ENCODE peak calls at places on chromosomes 16 and 17, in four cellular contexts. One of them, this sample, is unnamed.

GRCh38 chr17:676060-676745 is 38.4 kb downstream of the VPS53 start:
- DNase-seq in M059J: no peak
- DNase-seq in activated T-cell treated with anti-CD3 and anti-CD28 coated beads, Interleukin-2, amount 50 U/mL, for 4 hours: no peak
- DNase-seq in NCI-H460: no peak
- DNase-seq in this sample: no peak

GRCh38 chr17:14143678-14144077 is 74.4 kb downstream of the COX10 start:
- DNase-seq in M059J: no peak
- DNase-seq in activated T-cell treated with anti-CD3 and anti-CD28 coated beads, Interleukin-2, amount 50 U/mL, for 4 hours: no peak
- DNase-seq in NCI-H460: no peak
- DNase-seq in this sample: no peak

GRCh38 chr17:40356906-40357861 is 7.4 kb downstream of the GJD3 start:
- DNase-seq in M059J: no peak
- DNase-seq in activated T-cell treated with anti-CD3 and anti-CD28 coated beads, Interleukin-2, amount 50 U/mL, for 4 hours: no peak
- DNase-seq in NCI-H460: no peak
- DNase-seq in this sample: no peak

GRCh38 chr17:17849147-17849820 is 12.5 kb upstream of the SREBF1 start:
- DNase-seq in M059J: peak; percentile 45
- DNase-seq in activated T-cell treated with anti-CD3 and anti-CD28 coated beads, Interleukin-2, amount 50 U/mL, for 4 hours: peak; percentile 80
- DNase-seq in NCI-H460: no peak
- DNase-seq in this sample: peak; percentile 62

GRCh38 chr17:10769840-10770239 is 34.1 kb downstream of the TMEM238L start:
- DNase-seq in M059J: no peak
- DNase-seq in activated T-cell treated with anti-CD3 and anti-CD28 coated beads, Interleukin-2, amount 50 U/mL, for 4 hours: no peak
- DNase-seq in NCI-H460: no peak
- DNase-seq in this sample: no peak

GRCh38 chr17:68805609-68806008 is 149.6 kb downstream of the ABCA8 start:
- DNase-seq in M059J: no peak
- DNase-seq in activated T-cell treated with anti-CD3 and anti-CD28 coated beads, Interleukin-2, amount 50 U/mL, for 4 hours: no peak
- DNase-seq in NCI-H460: no peak
- DNase-seq in this sample: no peak

GRCh38 chr16:91484-91883 is 13.5 kb downstream of the MPG start:
- DNase-seq in M059J: no peak
- DNase-seq in activated T-cell treated with anti-CD3 and anti-CD28 coated beads, Interleukin-2, amount 50 U/mL, for 4 hours: no peak
- DNase-seq in NCI-H460: no peak
- DNase-seq in this sample: no peak

GRCh38 chr17:49393491-49394255 is 21.0 kb downstream of the PHB1 start:
- DNase-seq in M059J: no peak
- DNase-seq in activated T-cell treated with anti-CD3 and anti-CD28 coated beads, Interleukin-2, amount 50 U/mL, for 4 hours: no peak
- DNase-seq in NCI-H460: no peak
- DNase-seq in this sample: no peak

GRCh38 chr17:11331790-11332526 is 90.9 kb downstream of the SHISA6 start:
- DNase-seq in M059J: peak; percentile 0
- DNase-seq in activated T-cell treated with anti-CD3 and anti-CD28 coated beads, Interleukin-2, amount 50 U/mL, for 4 hours: no peak
- DNase-seq in NCI-H460: no peak
- DNase-seq in this sample: no peak

GRCh38 chr17:82021728-82022309 is 859 bp downstream of the CENPX start:
- DNase-seq in M059J: peak; percentile 25
- DNase-seq in activated T-cell treated with anti-CD3 and anti-CD28 coated beads, Interleukin-2, amount 50 U/mL, for 4 hours: no peak
- DNase-seq in NCI-H460: no peak
- DNase-seq in this sample: no peak

GRCh38 chr16:80274576-80275191 is 266.1 kb upstream of the DYNLRB2 start:
- DNase-seq in M059J: peak; percentile 62
- DNase-seq in activated T-cell treated with anti-CD3 and anti-CD28 coated beads, Interleukin-2, amount 50 U/mL, for 4 hours: no peak
- DNase-seq in NCI-H460: no peak
- DNase-seq in this sample: no peak

GRCh38 chr16:10878644-10879498 is 1.9 kb downstream of the CIITA start:
- DNase-seq in M059J: peak; percentile 77
- DNase-seq in activated T-cell treated with anti-CD3 and anti-CD28 coated beads, Interleukin-2, amount 50 U/mL, for 4 hours: no peak
- DNase-seq in NCI-H460: no peak
- DNase-seq in this sample: no peak

GRCh38 chr17:29697371-29697770 is 74.7 kb upstream of the CORO6 start:
- DNase-seq in M059J: no peak
- DNase-seq in activated T-cell treated with anti-CD3 and anti-CD28 coated beads, Interleukin-2, amount 50 U/mL, for 4 hours: no peak
- DNase-seq in NCI-H460: no peak
- DNase-seq in this sample: no peak

This sample was measured in T-helper 22 cell.